ENCODE peak calls at places on chromosomes 6 and 20, in seven cellular contexts. One of them, this sample, is unnamed.
A peak's percentile ranks its signal among the peaks of the same experiment; 100 is the strongest.

GRCh38 chr20:52812231-52812847 is 159.8 kb upstream of the TSHZ2 start:
- DNase-seq in DND-41: no peak
- DNase-seq in HCEC 1CT: no peak
- DNase-seq in iris pigment epithelial cell: no peak
- DNase-seq in activated T-cell treated with anti-CD3 and anti-CD28 coated beads for 1 hour: no peak
- DNase-seq in endothelial cell: no peak
- DNase-seq in AG08396: no peak
- DNase-seq in this sample: no peak

GRCh38 chr20:35307666-35308653 is 15.7 kb upstream of the FAM83C start:
- DNase-seq in iris pigment epithelial cell: peak; percentile 52
- DNase-seq in AG08396: peak; percentile 45
- DNase-seq in DND-41: no peak
- DNase-seq in endothelial cell: no peak
- DNase-seq in activated T-cell treated with anti-CD3 and anti-CD28 coated beads for 1 hour: no peak
- DNase-seq in HCEC 1CT: peak; percentile 92
- DNase-seq in this sample: peak; percentile 96

GRCh38 chr6:30264731-30265130 is 51.5 kb upstream of the TRIM26 start:
- DNase-seq in HCEC 1CT: peak; percentile 3
- DNase-seq in activated T-cell treated with anti-CD3 and anti-CD28 coated beads for 1 hour: no peak
- DNase-seq in DND-41: no peak
- DNase-seq in AG08396: peak; percentile 23
- DNase-seq in iris pigment epithelial cell: peak; percentile 69
- DNase-seq in endothelial cell: no peak
- DNase-seq in this sample: peak; percentile 73

GRCh38 chr6:102759415-102759814 is 1365.9 kb downstream of the GRIK2 start:
- DNase-seq in DND-41: no peak
- DNase-seq in activated T-cell treated with anti-CD3 and anti-CD28 coated beads for 1 hour: no peak
- DNase-seq in iris pigment epithelial cell: peak; percentile 23
- DNase-seq in AG08396: no peak
- DNase-seq in endothelial cell: no peak
- DNase-seq in HCEC 1CT: no peak
- DNase-seq in this sample: peak; percentile 32

GRCh38 chr6:53437557-53438202 is 88.9 kb upstream of the ELOVL5 start:
- DNase-seq in AG08396: peak; percentile 63
- DNase-seq in endothelial cell: peak; percentile 42
- DNase-seq in DND-41: peak; percentile 35
- DNase-seq in HCEC 1CT: peak; percentile 84
- DNase-seq in activated T-cell treated with anti-CD3 and anti-CD28 coated beads for 1 hour: no peak
- DNase-seq in iris pigment epithelial cell: peak; percentile 91
- DNase-seq in this sample: peak; percentile 82

GRCh38 chr20:57904706-57905105 is 194.9 kb upstream of the PMEPA1 start:
- DNase-seq in HCEC 1CT: no peak
- DNase-seq in DND-41: no peak
- DNase-seq in activated T-cell treated with anti-CD3 and anti-CD28 coated beads for 1 hour: no peak
- DNase-seq in iris pigment epithelial cell: no peak
- DNase-seq in AG08396: no peak
- DNase-seq in endothelial cell: no peak
- DNase-seq in this sample: no peak

GRCh38 chr6:53517021-53517420 is 27.9 kb downstream of the GCLC start:
- DNase-seq in AG08396: no peak
- DNase-seq in DND-41: no peak
- DNase-seq in HCEC 1CT: no peak
- DNase-seq in activated T-cell treated with anti-CD3 and anti-CD28 coated beads for 1 hour: no peak
- DNase-seq in iris pigment epithelial cell: peak; percentile 17
- DNase-seq in endothelial cell: no peak
- DNase-seq in this sample: peak; percentile 53

GRCh38 chr20:57957397-57958049 is 247.7 kb upstream of the PMEPA1 start:
- DNase-seq in AG08396: no peak
- DNase-seq in HCEC 1CT: no peak
- DNase-seq in activated T-cell treated with anti-CD3 and anti-CD28 coated beads for 1 hour: no peak
- DNase-seq in DND-41: no peak
- DNase-seq in endothelial cell: no peak
- DNase-seq in iris pigment epithelial cell: peak; percentile 3
- DNase-seq in this sample: peak; percentile 84

GRCh38 chr20:53138454-53139291 is 166.5 kb downstream of the TSHZ2 start:
- DNase-seq in AG08396: no peak
- DNase-seq in HCEC 1CT: no peak
- DNase-seq in endothelial cell: no peak
- DNase-seq in iris pigment epithelial cell: no peak
- DNase-seq in DND-41: no peak
- DNase-seq in activated T-cell treated with anti-CD3 and anti-CD28 coated beads for 1 hour: no peak
- DNase-seq in this sample: no peak

GRCh38 chr6:42294759-42295158 is 77.1 kb upstream of the MRPS10 start:
- DNase-seq in endothelial cell: no peak
- DNase-seq in AG08396: peak; percentile 49
- DNase-seq in activated T-cell treated with anti-CD3 and anti-CD28 coated beads for 1 hour: no peak
- DNase-seq in iris pigment epithelial cell: peak; percentile 80
- DNase-seq in HCEC 1CT: peak; percentile 80
- DNase-seq in DND-41: no peak
- DNase-seq in this sample: peak; percentile 79

GRCh38 chr6:166558156-166559025 is 28.1 kb downstream of the RAMACL start:
- DNase-seq in HCEC 1CT: no peak
- DNase-seq in iris pigment epithelial cell: no peak
- DNase-seq in DND-41: no peak
- DNase-seq in AG08396: no peak
- DNase-seq in activated T-cell treated with anti-CD3 and anti-CD28 coated beads for 1 hour: no peak
- DNase-seq in endothelial cell: no peak
- DNase-seq in this sample: no peak

GRCh38 chr6:11096109-11096508 is 2.5 kb downstream of the SMIM13 start:
- DNase-seq in AG08396: peak; percentile 42
- DNase-seq in endothelial cell: no peak
- DNase-seq in DND-41: peak; percentile 35
- DNase-seq in activated T-cell treated with anti-CD3 and anti-CD28 coated beads for 1 hour: no peak
- DNase-seq in HCEC 1CT: peak; percentile 72
- DNase-seq in iris pigment epithelial cell: peak; percentile 94
- DNase-seq in this sample: peak; percentile 65

GRCh38 chr6:36364669-36365479 is 22.6 kb downstream of the ETV7 start:
- DNase-seq in activated T-cell treated with anti-CD3 and anti-CD28 coated beads for 1 hour: no peak
- DNase-seq in iris pigment epithelial cell: peak; percentile 77
- DNase-seq in DND-41: no peak
- DNase-seq in AG08396: no peak
- DNase-seq in endothelial cell: no peak
- DNase-seq in HCEC 1CT: no peak
- DNase-seq in this sample: peak; percentile 12

GRCh38 chr20:50759678-50760077 is 28.3 kb downstream of the PARD6B start:
- DNase-seq in DND-41: no peak
- DNase-seq in activated T-cell treated with anti-CD3 and anti-CD28 coated beads for 1 hour: no peak
- DNase-seq in iris pigment epithelial cell: no peak
- DNase-seq in AG08396: no peak
- DNase-seq in HCEC 1CT: no peak
- DNase-seq in endothelial cell: no peak
- DNase-seq in this sample: no peak

GRCh38 chr6:130969807-130970491 is 93.1 kb downstream of the EPB41L2 start:
- DNase-seq in endothelial cell: no peak
- DNase-seq in activated T-cell treated with anti-CD3 and anti-CD28 coated beads for 1 hour: no peak
- DNase-seq in AG08396: peak; percentile 48
- DNase-seq in HCEC 1CT: peak; percentile 53
- DNase-seq in iris pigment epithelial cell: peak; percentile 50
- DNase-seq in DND-41: no peak
- DNase-seq in this sample: peak; percentile 73

GRCh38 chr6:140153703-140154102 is 779.3 kb upstream of the CITED2 start:
- DNase-seq in activated T-cell treated with anti-CD3 and anti-CD28 coated beads for 1 hour: no peak
- DNase-seq in AG08396: no peak
- DNase-seq in HCEC 1CT: peak; percentile 30
- DNase-seq in DND-41: no peak
- DNase-seq in endothelial cell: no peak
- DNase-seq in iris pigment epithelial cell: peak; percentile 21
- DNase-seq in this sample: no peak

GRCh38 chr6:161618816-161619454 is 345.1 kb upstream of the AGPAT4 start:
- DNase-seq in HCEC 1CT: no peak
- DNase-seq in AG08396: peak; percentile 13
- DNase-seq in DND-41: no peak
- DNase-seq in endothelial cell: peak; percentile 27
- DNase-seq in activated T-cell treated with anti-CD3 and anti-CD28 coated beads for 1 hour: no peak
- DNase-seq in iris pigment epithelial cell: peak; percentile 22
- DNase-seq in this sample: peak; percentile 42

GRCh38 chr6:138263963-138264362 is 45.7 kb upstream of the PBOV1 start:
- DNase-seq in endothelial cell: no peak
- DNase-seq in HCEC 1CT: no peak
- DNase-seq in activated T-cell treated with anti-CD3 and anti-CD28 coated beads for 1 hour: no peak
- DNase-seq in iris pigment epithelial cell: no peak
- DNase-seq in DND-41: no peak
- DNase-seq in AG08396: no peak
- DNase-seq in this sample: no peak

GRCh38 chr20:2578430-2579192 is 42.2 kb downstream of the TMC2 start:
- DNase-seq in HCEC 1CT: no peak
- DNase-seq in DND-41: no peak
- DNase-seq in AG08396: no peak
- DNase-seq in iris pigment epithelial cell: no peak
- DNase-seq in endothelial cell: no peak
- DNase-seq in activated T-cell treated with anti-CD3 and anti-CD28 coated beads for 1 hour: no peak
- DNase-seq in this sample: no peak

GRCh38 chr6:84618046-84618752 is 146.2 kb downstream of the TBX18 start:
- DNase-seq in iris pigment epithelial cell: peak; percentile 91
- DNase-seq in DND-41: no peak
- DNase-seq in AG08396: peak; percentile 45
- DNase-seq in endothelial cell: no peak
- DNase-seq in HCEC 1CT: peak; percentile 91
- DNase-seq in activated T-cell treated with anti-CD3 and anti-CD28 coated beads for 1 hour: no peak
- DNase-seq in this sample: peak; percentile 91

This sample was measured in EL.